ENCODE peak calls at places on chromosomes 3 and 15, in nine cellular contexts. M is transverse colon, Z is HL-60, Y is HepG2, H is GM23338, X is SK-N-SH, S is Panc1, R is breast epithelium, C is stomach. U is an unnamed sample.

GRCh38 chr3:158103131-158103955 is 2.9 kb downstream of the SHOX2 start:
- DNase-seq in R (no peak), M (peak), H (peak), S (no peak), C (peak), X (no peak), Y (peak), Z (no peak), U (no peak)

GRCh38 chr15:31463521-31464102 is 137.0 kb downstream of the KLF13 start:
- DNase-seq in C (peak), R (no peak), X (no peak), M (no peak), H (no peak), S (no peak), Z (no peak), Y (no peak), U (no peak)

GRCh38 chr15:73190189-73190601 is 137.9 kb downstream of the NEO1 start:
- DNase-seq in M (no peak), C (no peak), Z (no peak), H (no peak), X (no peak), S (no peak), Y (no peak), R (no peak), U (no peak)

GRCh38 chr3:78569820-78570219 is 1198.0 kb downstream of the ROBO1 start:
- DNase-seq in Z (no peak), C (no peak), X (no peak), M (no peak), Y (peak), R (no peak), H (no peak), S (no peak), U (no peak)

GRCh38 chr3:188950832-188951489 is 220.8 kb upstream of the TPRG1 start:
- DNase-seq in R (no peak), Y (peak), H (no peak), S (peak), M (peak), Z (peak), C (peak), X (no peak), U (peak)

GRCh38 chr3:49093853-49094767 is at the start of gene QRICH1:
- DNase-seq in C (peak), R (peak), X (peak), H (peak), M (peak), Y (peak), S (peak), Z (peak), U (peak)

GRCh38 chr3:45807645-45808540 is 11.6 kb upstream of the SLC6A20 start:
- DNase-seq in R (no peak), Y (no peak), S (no peak), C (no peak), M (no peak), X (no peak), H (no peak), Z (no peak), U (no peak)

GRCh38 chr3:55486857-55487375 is at the start of gene WNT5A:
- DNase-seq in R (no peak), C (no peak), X (peak), Y (no peak), H (peak), S (no peak), Z (no peak), M (peak), U (peak)

GRCh38 chr15:98684995-98685525 is 36.7 kb downstream of the IGF1R start:
- DNase-seq in X (no peak), Y (no peak), M (no peak), Z (no peak), S (no peak), H (no peak), C (no peak), R (no peak), U (no peak)

GRCh38 chr3:64291956-64292355 is 66.7 kb upstream of the PRICKLE2 start:
- DNase-seq in Y (no peak), Z (no peak), X (no peak), S (no peak), M (no peak), R (no peak), C (no peak), H (no peak), U (peak)

GRCh38 chr15:65246026-65246714 is 34.9 kb upstream of the CILP start:
- DNase-seq in Z (no peak), R (no peak), C (no peak), Y (no peak), S (no peak), M (no peak), H (no peak), X (no peak), U (no peak)

GRCh38 chr3:47005212-47006144 is 26.0 kb downstream of the NBEAL2 start:
- DNase-seq in C (no peak), X (peak), M (peak), R (peak), Z (no peak), H (no peak), Y (no peak), S (no peak), U (peak)

GRCh38 chr3:15926866-15927265 is 129.1 kb upstream of the ANKRD28 start:
- DNase-seq in M (no peak), C (no peak), Y (no peak), H (no peak), X (no peak), Z (no peak), R (no peak), S (no peak), U (no peak)

GRCh38 chr3:148289159-148289558 is 408.5 kb upstream of the AGTR1 start:
- DNase-seq in Y (no peak), M (no peak), C (no peak), R (no peak), H (no peak), Z (no peak), X (no peak), S (no peak), U (no peak)

GRCh38 chr3:188707396-188708288 is 464.1 kb upstream of the TPRG1 start:
- DNase-seq in M (no peak), X (no peak), C (no peak), S (no peak), R (no peak), Z (no peak), H (no peak), Y (peak), U (no peak)

GRCh38 chr3:58117561-58118305 is 93.0 kb downstream of the DNASE1L3 start:
- DNase-seq in X (no peak), M (no peak), Y (no peak), C (peak), S (no peak), R (no peak), Z (no peak), H (no peak), U (no peak)

GRCh38 chr3:63364495-63364894 is 86.4 kb downstream of the SYNPR start:
- DNase-seq in Y (no peak), Z (no peak), M (no peak), S (no peak), X (no peak), R (no peak), H (peak), C (no peak), U (no peak)

GRCh38 chr15:66850078-66850991 is 148.3 kb downstream of the SMAD6 start:
- DNase-seq in Y (no peak), S (no peak), M (peak), Z (no peak), X (peak), R (no peak), H (no peak), C (peak), U (no peak)

GRCh38 chr15:81003023-81003350 is 2.3 kb downstream of the TLNRD1 start:
- DNase-seq in Z (no peak), M (no peak), R (no peak), C (no peak), Y (no peak), H (no peak), S (no peak), X (no peak), U (no peak)

GRCh38 chr3:125433611-125434041 is 58.5 kb upstream of the ZNF148 start:
- DNase-seq in M (no peak), X (no peak), H (no peak), C (no peak), R (no peak), Z (no peak), S (no peak), Y (no peak), U (no peak)

GRCh38 chr3:13244695-13245449 is 171.6 kb upstream of the IQSEC1 start:
- DNase-seq in X (no peak), Z (no peak), M (no peak), S (no peak), H (no peak), C (no peak), R (no peak), Y (no peak), U (no peak)

GRCh38 chr15:66931768-66932633 is 133.4 kb upstream of the SMAD3 start:
- DNase-seq in M (peak), R (peak), C (peak), X (no peak), S (peak), H (peak), Z (no peak), Y (peak), U (peak)

GRCh38 chr15:52288051-52288942 is 7.3 kb downstream of the MYO5C start:
- DNase-seq in X (no peak), S (peak), H (no peak), Y (peak), M (peak), Z (no peak), R (peak), C (peak), U (no peak)

GRCh38 chr3:127698264-127699097 is 25.7 kb downstream of the ABTB1 start:
- DNase-seq in M (no peak), C (no peak), X (no peak), H (no peak), Y (no peak), R (no peak), S (no peak), Z (no peak), U (no peak)

GRCh38 chr15:45150481-45150880 is 20.7 kb downstream of the DUOX1 start:
- DNase-seq in C (no peak), M (no peak), S (no peak), Z (no peak), H (no peak), X (no peak), R (no peak), Y (no peak), U (no peak)

GRCh38 chr3:113441051-113441770 is at the start of gene CFAP44:
- DNase-seq in Z (no peak), C (peak), X (no peak), M (peak), Y (peak), H (peak), S (no peak), R (peak), U (peak)
- H3K4me3 ChIP-seq in Z (no peak), C (peak), X (no peak), M (peak), Y (no peak), H (peak), S (peak), R (peak), U (peak)

DNA sequence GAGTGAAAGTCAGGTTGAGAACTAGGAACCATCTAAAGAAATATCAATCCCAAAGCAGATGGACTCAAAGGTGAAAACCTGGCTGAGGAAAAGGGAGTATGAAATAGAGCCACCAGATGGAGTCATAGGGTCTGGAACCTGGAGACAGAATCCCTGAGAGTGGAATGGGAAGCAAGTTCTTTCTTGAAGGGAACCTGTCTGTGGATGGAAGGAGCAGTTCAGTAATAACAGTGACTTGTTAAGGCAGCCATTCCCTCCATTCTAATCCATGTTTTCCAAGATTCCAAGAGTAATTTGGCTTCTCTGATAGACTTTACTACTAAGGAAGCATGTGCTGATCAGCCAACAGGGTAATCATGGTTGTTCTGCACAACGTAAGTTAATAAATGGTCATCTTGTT is 22.5 kb upstream of the AQP9 start:
- DNase-seq in C (no peak), M (no peak), H (peak), R (no peak), X (peak), S (no peak), Y (peak), Z (peak), U (no peak)
- TF ChIP-seq CTCF in C (no peak), M (no peak), H (peak), R (no peak), X (peak), S (peak), Y (peak), Z (no peak), U (no peak)

DNA sequence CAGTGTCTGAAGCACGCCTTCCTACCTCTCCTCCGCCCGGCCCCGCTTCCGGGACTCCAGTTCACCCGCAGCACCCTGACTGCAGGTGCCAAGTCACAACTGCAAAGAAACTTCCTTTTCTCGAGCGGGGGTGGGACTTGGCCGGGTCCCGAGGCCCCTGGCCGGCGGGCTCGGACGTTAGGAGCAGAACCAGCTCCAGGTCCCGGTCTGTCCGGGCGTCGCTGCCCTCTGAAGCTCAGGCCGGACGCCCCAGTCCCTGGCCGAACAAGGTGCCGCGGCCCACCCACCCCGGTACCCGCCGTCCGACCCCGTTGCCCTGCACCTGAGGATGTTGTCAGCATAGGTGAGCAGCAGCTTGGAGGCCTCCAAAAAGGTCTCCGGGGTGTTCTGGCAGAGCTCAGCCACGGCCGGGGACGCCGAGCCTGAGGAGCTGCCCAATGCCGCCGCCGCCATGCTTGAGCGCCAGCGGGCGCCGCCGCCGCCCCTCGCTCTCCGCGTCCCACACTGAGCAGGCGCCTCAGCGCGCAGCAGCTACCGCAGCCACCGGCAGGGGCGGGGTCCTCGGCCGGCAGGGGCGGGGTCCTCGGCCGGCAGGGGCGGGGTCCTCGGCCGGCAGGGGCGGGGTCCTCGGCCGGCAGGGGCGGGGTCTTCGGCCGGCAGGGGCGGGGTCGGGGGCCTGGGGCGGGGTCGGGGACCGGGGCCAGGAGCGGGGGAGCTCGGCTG is at the start of gene NGLY1:
- DNase-seq in R (peak), H (peak), X (peak), Z (peak), C (peak), Y (peak), S (no peak), M (peak), U (peak)
- TF ChIP-seq POLR2AphosphoS5 in R (peak), H (peak), X (peak), Z (peak), C (peak), Y (peak), S (peak), M (peak), U (peak)

GRCh38 chr15:76059320-76060097 is at the start of gene TMEM266:
- DNase-seq in S (no peak), X (peak), M (peak), H (peak), C (peak), Z (peak), R (no peak), Y (no peak), U (no peak)
- H3K4me3 ChIP-seq in S (peak), X (peak), M (peak), H (peak), C (peak), Z (peak), R (peak), Y (peak), U (peak)